ENCODE peak calls at places on chromosomes 6 and 20, in six cellular contexts. B, P, D, G, Y and W are unnamed samples.

GRCh38 chr6:168274046-168274952 is 45.3 kb downstream of the DACT2 start:
- DNase-seq in Y (no peak), B (peak), G (no peak), P (no peak), D (no peak), W (peak)

GRCh38 chr6:35808688-35809087 is 3.5 kb downstream of the LHFPL5 start:
- DNase-seq in B (no peak), G (no peak), D (no peak), P (no peak), Y (no peak), W (no peak)

GRCh38 chr20:23602699-23603098 is 3.0 kb downstream of the CST9 start:
- DNase-seq in B (no peak), Y (no peak), P (no peak), D (no peak), G (no peak), W (no peak)

GRCh38 chr6:16470502-16471221 is 232.3 kb downstream of the GMPR start:
- DNase-seq in G (no peak), B (no peak), D (no peak), P (no peak), Y (no peak), W (no peak)

GRCh38 chr6:126341126-126341525 is 1.2 kb downstream of the CENPW start:
- DNase-seq in P (no peak), G (no peak), Y (no peak), D (no peak), B (no peak), W (no peak)

GRCh38 chr6:140541288-140541687 is 1166.8 kb upstream of the CITED2 start:
- DNase-seq in D (no peak), P (no peak), B (no peak), G (no peak), Y (no peak), W (no peak)

GRCh38 chr6:53611342-53611741 is 54.2 kb downstream of the KLHL31 start:
- DNase-seq in P (no peak), G (no peak), Y (no peak), D (no peak), B (no peak), W (no peak)

GRCh38 chr6:105606871-105607421 is 204.1 kb upstream of the PREP start:
- DNase-seq in D (no peak), P (no peak), G (no peak), Y (no peak), B (no peak), W (no peak)

GRCh38 chr20:20683922-20684321 is 28.5 kb downstream of the RALGAPA2 start:
- DNase-seq in D (no peak), P (no peak), B (no peak), Y (no peak), G (no peak), W (no peak)

GRCh38 chr6:142783499-142783898 is 161.5 kb downstream of the HIVEP2 start:
- DNase-seq in G (no peak), D (no peak), P (no peak), B (no peak), Y (no peak), W (no peak)

GRCh38 chr20:52143277-52143676 is 48.3 kb downstream of the ZFP64 start:
- DNase-seq in P (no peak), D (no peak), G (no peak), Y (no peak), B (no peak), W (no peak)

GRCh38 chr6:46983007-46983411 is 59.1 kb downstream of the ADGRF1 start:
- DNase-seq in D (peak), Y (no peak), G (no peak), P (no peak), B (no peak), W (no peak)

GRCh38 chr20:11218035-11218680 is 544.4 kb upstream of the JAG1 start:
- DNase-seq in Y (no peak), B (no peak), D (no peak), G (no peak), P (no peak), W (no peak)

GRCh38 chr20:41245086-41245707 is 72.3 kb downstream of the ZHX3 start:
- DNase-seq in Y (no peak), D (peak), P (no peak), G (peak), B (no peak), W (no peak)

GRCh38 chr6:134956032-134956431 is 6.1 kb upstream of the ALDH8A1 start:
- DNase-seq in D (no peak), B (no peak), G (no peak), P (no peak), Y (no peak), W (no peak)